ENCODE peak calls at places on chromosomes 16 and 17, in five cellular contexts. E is Jurkat, Clone E6-1; C is posterior cingulate gyrus; K is amniotic epithelial cell; F is esophagus squamous epithelium. W is an unnamed sample.

GRCh38 chr17:58156839-58157803 is 8.9 kb downstream of the OR4D1 start:
- DNase-seq in F (no peak), K (no peak), E (no peak), C (peak; percentile 85), W (peak; percentile 9)

GRCh38 chr16:1338119-1338730 is 4.8 kb downstream of the BAIAP3 start:
- DNase-seq in E (no peak), F (no peak), C (no peak), K (no peak), W (no peak)

GRCh38 chr17:50279639-50280038 is 5.4 kb downstream of the TMEM92 start:
- DNase-seq in F (no peak), E (no peak), K (no peak), C (no peak), W (no peak)

GRCh38 chr17:42121066-42121769 is at the start of gene KAT2A:
- DNase-seq in K (peak; percentile 78), F (no peak), E (peak; percentile 73), C (peak; percentile 95), W (peak; percentile 82)

GRCh38 chr16:17194190-17194780 is 276.5 kb downstream of the XYLT1 start:
- DNase-seq in C (peak; percentile 87), E (peak; percentile 35), K (no peak), F (no peak), W (peak; percentile 42)

GRCh38 chr17:45428050-45428953 is 4.4 kb downstream of the ARHGAP27 start:
- DNase-seq in C (peak; percentile 93), F (no peak), E (no peak), K (peak; percentile 33), W (peak; percentile 90)

GRCh38 chr16:11328172-11329079 is 16.8 kb upstream of the RMI2 start:
- DNase-seq in E (peak; percentile 73), F (peak; percentile 44), C (peak; percentile 64), K (peak; percentile 94), W (peak; percentile 84)

GRCh38 chr16:49923411-49923810 is 67.5 kb upstream of the ZNF423 start:
- DNase-seq in E (no peak), F (no peak), C (peak; percentile 60), K (no peak), W (no peak)

GRCh38 chr17:27609606-27610303 is 21.2 kb upstream of the LGALS9 start:
- DNase-seq in K (no peak), C (peak; percentile 91), E (peak; percentile 47), F (no peak), W (peak; percentile 69)

GRCh38 chr16:21064203-21064602 is 86.4 kb downstream of the DNAH3 start:
- DNase-seq in F (no peak), E (no peak), K (no peak), C (no peak), W (no peak)

GRCh38 chr17:13560935-13561334 is 40.8 kb downstream of the HS3ST3A1 start:
- DNase-seq in F (no peak), K (no peak), E (no peak), C (no peak), W (no peak)

GRCh38 chr16:10579965-10580918 is at the start of gene EMP2:
- DNase-seq in F (no peak), C (peak; percentile 86), E (no peak), K (peak; percentile 40), W (peak; percentile 73)

GRCh38 chr16:77564791-77565390 is 130.1 kb upstream of the ADAMTS18 start:
- DNase-seq in F (no peak), K (peak; percentile 50), C (no peak), E (no peak), W (no peak)

GRCh38 chr16:15509051-15509592 is 74.7 kb downstream of the BMERB1 start:
- DNase-seq in E (peak; percentile 9), F (no peak), K (no peak), C (peak; percentile 87), W (no peak)

GRCh38 chr16:76583466-76583865 is 306.3 kb downstream of the CNTNAP4 start:
- DNase-seq in K (no peak), F (no peak), C (no peak), E (no peak), W (no peak)

GRCh38 chr17:50513501-50513900 is 5.3 kb downstream of the MYCBPAP start:
- DNase-seq in E (no peak), K (no peak), C (no peak), F (no peak), W (no peak)

GRCh38 chr17:32006957-32007462 is at the start of gene LRRC37B:
- DNase-seq in F (peak; percentile 28), C (peak; percentile 96), E (peak; percentile 59), K (peak; percentile 51), W (peak; percentile 96)

GRCh38 chr16:49698931-49699715 is 156.8 kb downstream of the ZNF423 start:
- DNase-seq in E (no peak), C (no peak), F (no peak), K (no peak), W (no peak)

GRCh38 chr17:40351185-40352043 is 13.1 kb downstream of the GJD3 start:
- DNase-seq in K (no peak), F (no peak), E (no peak), C (no peak), W (no peak)

GRCh38 chr17:32350662-32351418 is 883 bp downstream of the ZNF207 start:
- DNase-seq in F (no peak), E (peak; percentile 58), C (no peak), K (peak; percentile 77), W (peak; percentile 77)

GRCh38 chr17:1362065-1362848 is 37.8 kb downstream of the YWHAE start:
- DNase-seq in E (no peak), F (no peak), C (no peak), K (no peak), W (no peak)

GRCh38 chr17:58302171-58302918 is 21.6 kb upstream of the MPO start:
- DNase-seq in C (peak; percentile 42), F (no peak), E (no peak), K (no peak), W (no peak)

GRCh38 chr16:79599256-79599836 is 1.2 kb downstream of the MAF start:
- DNase-seq in C (peak; percentile 82), E (no peak), K (peak; percentile 6), F (no peak), W (no peak)

GRCh38 chr17:9200699-9201359 is 179.5 kb downstream of the NTN1 start:
- DNase-seq in K (no peak), F (no peak), E (no peak), C (no peak), W (no peak)

GRCh38 chr16:29900888-29901606 is 759 bp downstream of the ASPHD1 start:
- DNase-seq in K (no peak), C (peak; percentile 69), F (no peak), E (no peak), W (no peak)

GRCh38 chr16:83561876-83562275 is 245.9 kb upstream of the HSBP1 start:
- DNase-seq in E (no peak), C (no peak), K (peak; percentile 1), F (no peak), W (no peak)

GRCh38 chr17:28563475-28563874 is 7.8 kb downstream of the PIGS start:
- DNase-seq in E (no peak), K (peak; percentile 82), C (no peak), F (no peak), W (no peak)

GRCh38 chr17:34720760-34721159 is 141.4 kb downstream of the TMEM132E start:
- DNase-seq in K (no peak), E (no peak), F (no peak), C (no peak), W (no peak)

GRCh38 chr17:37512442-37513070 is 22.9 kb downstream of the DUSP14 start:
- DNase-seq in K (no peak), E (no peak), F (no peak), C (no peak), W (no peak)

GRCh38 chr17:146983-147761 is 9.8 kb downstream of the SCGB1C2 start:
- DNase-seq in E (no peak), F (no peak), K (no peak), C (peak; percentile 76), W (no peak)

GRCh38 chr17:78281249-78281865 is 49.9 kb downstream of the TMEM235 start:
- DNase-seq in K (no peak), C (peak; percentile 90), E (no peak), F (no peak), W (no peak)

GRCh38 chr17:75642221-75643032 is 9.2 kb downstream of the SMIM5 start:
- DNase-seq in F (no peak), E (no peak), C (no peak), K (no peak), W (no peak)

GRCh38 chr17:46995841-46996571 is 17.0 kb upstream of the RPRML start:
- DNase-seq in C (no peak), F (no peak), K (peak; percentile 27), E (no peak), W (no peak)

GRCh38 chr17:77125432-77125901 is 15.3 kb upstream of the SEC14L1 start:
- DNase-seq in E (no peak), F (no peak), K (peak; percentile 86), C (no peak), W (no peak)

GRCh38 chr16:56764835-56765234 is 34.9 kb downstream of the NUP93 start:
- DNase-seq in F (no peak), K (no peak), C (no peak), E (no peak), W (no peak)

W was measured in KBM-7.